ENCODE peak calls at places on chromosomes 13 and 19, in four cellular contexts. F, T, I and G are unnamed samples.

GRCh38 chr19:22784051-22784450 is at the start of gene ZNF99:
- DNase-seq in F (no peak), T (no peak), I (peak), G (no peak)

GRCh38 chr13:73913043-73913740 is 221.0 kb downstream of the KLF12 start:
- DNase-seq in F (no peak), T (no peak), I (no peak), G (no peak)

GRCh38 chr13:111429064-111429558 is 108.7 kb downstream of the TEX29 start:
- DNase-seq in F (peak), T (peak), I (no peak), G (peak)

GRCh38 chr13:38452656-38453055 is 103.0 kb downstream of the UFM1 start:
- DNase-seq in F (no peak), T (no peak), I (no peak), G (no peak)

GRCh38 chr19:2117215-2117960 is 20.7 kb downstream of the IZUMO4 start:
- DNase-seq in F (no peak), T (no peak), I (peak), G (no peak)

GRCh38 chr19:3061214-3062161 is 807 bp downstream of the TLE5 start:
- DNase-seq in F (peak), T (no peak), I (no peak), G (peak)

GRCh38 chr13:33617055-33617454 is 200.9 kb upstream of the RFC3 start:
- DNase-seq in F (no peak), T (no peak), I (no peak), G (no peak)

GRCh38 chr13:113349050-113349449 is 14.9 kb downstream of the GRTP1 start:
- DNase-seq in F (no peak), T (no peak), I (no peak), G (no peak)

GRCh38 chr19:6373813-6374108 is 1.2 kb downstream of the ALKBH7 start:
- DNase-seq in F (no peak), T (no peak), I (no peak), G (no peak)

GRCh38 chr19:33108161-33108560 is 23.8 kb upstream of the WDR88 start:
- DNase-seq in F (no peak), T (no peak), I (no peak), G (no peak)

GRCh38 chr13:114025432-114026127 is 51.7 kb upstream of the C13orf46 start:
- DNase-seq in F (no peak), T (no peak), I (no peak), G (no peak)

GRCh38 chr19:18594096-18594823 is 5.7 kb downstream of the REX1BD start:
- DNase-seq in F (peak), T (peak), I (peak), G (peak)

GRCh38 chr19:42275103-42275502 is 6.1 kb downstream of the CIC start:
- DNase-seq in F (no peak), T (no peak), I (no peak), G (no peak)

GRCh38 chr19:44800461-44800860 is 8.4 kb upstream of the BCAM start:
- DNase-seq in F (peak), T (peak), I (peak), G (peak)

GRCh38 chr13:27526516-27526915 is 76.2 kb upstream of the MTIF3 start:
- DNase-seq in F (no peak), T (no peak), I (no peak), G (no peak)

GRCh38 chr19:15252398-15253018 is 20.3 kb upstream of the EPHX3 start:
- DNase-seq in F (no peak), T (no peak), I (peak), G (no peak)